ENCODE peak calls at places on chromosomes 5 and 9, in five cellular contexts. Z, Q, D, F and I are unnamed samples.

GRCh38 chr5:128202320-128202719 is 118.8 kb downstream of the SLC12A2 start:
- DNase-seq in Z (no peak), Q (no peak), D (no peak), F (no peak), I (no peak)

GRCh38 chr5:120794121-120794520 is 330.0 kb downstream of the PRR16 start:
- DNase-seq in Z (no peak), Q (no peak), D (no peak), F (peak; percentile 19), I (no peak)

GRCh38 chr5:160423025-160423554 is 1.4 kb downstream of the PTTG1 start:
- DNase-seq in Z (peak; percentile 46), Q (no peak), D (peak; percentile 65), F (no peak), I (peak; percentile 83)

GRCh38 chr5:2493356-2493755 is 258.1 kb downstream of the IRX2 start:
- DNase-seq in Z (no peak), Q (no peak), D (no peak), F (no peak), I (no peak)

GRCh38 chr5:130762031-130762430 is 403.0 kb downstream of the HINT1 start:
- DNase-seq in Z (no peak), Q (no peak), D (no peak), F (peak; percentile 0), I (peak; percentile 3)

GRCh38 chr5:119322948-119323629 is 32.7 kb upstream of the TNFAIP8 start:
- DNase-seq in Z (no peak), Q (no peak), D (peak; percentile 33), F (no peak), I (peak; percentile 19)

GRCh38 chr9:93058357-93059096 is at the start of gene SUSD3:
- DNase-seq in Z (peak; percentile 73), Q (peak; percentile 77), D (peak; percentile 90), F (peak; percentile 35), I (no peak)

GRCh38 chr5:127313847-127314473 is 23.4 kb downstream of the MEGF10 start:
- DNase-seq in Z (peak; percentile 71), Q (no peak), D (peak; percentile 60), F (peak; percentile 17), I (peak; percentile 39)

GRCh38 chr5:133968057-133968993 is at the start of gene C5orf15:
- DNase-seq in Z (peak; percentile 95), Q (peak; percentile 91), D (peak; percentile 99), F (peak; percentile 99), I (peak; percentile 97)

GRCh38 chr5:133967124-133967523 is 1.3 kb downstream of the C5orf15 start:
- DNase-seq in Z (no peak), Q (no peak), D (no peak), F (peak; percentile 40), I (no peak)

GRCh38 chr5:133969654-133970324 is 1.4 kb upstream of the C5orf15 start:
- DNase-seq in Z (no peak), Q (no peak), D (no peak), F (peak; percentile 18), I (no peak)

GRCh38 chr5:133966090-133966489 is 2.3 kb downstream of the C5orf15 start:
- DNase-seq in Z (no peak), Q (no peak), D (no peak), F (no peak), I (no peak)

GRCh38 chr5:133967715-133968056 is 739 bp downstream of the C5orf15 start:
- DNase-seq in Z (no peak), Q (no peak), D (peak; percentile 24), F (peak; percentile 51), I (peak; percentile 57)
- H3K9ac ChIP-seq in Z (peak overlapping the region; percentile 90), Q (peak overlapping the region; percentile 60), D (peak overlapping the region; percentile 77), F (peak overlapping the region; percentile 87), I (peak overlapping the region; percentile 87)

GRCh38 chr5:150242495-150242894 is 47.1 kb downstream of the CAMK2A start:
- DNase-seq in Z (no peak), Q (no peak), D (peak; percentile 37), F (no peak), I (no peak)
- H3K4me1 ChIP-seq in Z (no peaks in the 10 kb centered on the region), Q (peaks cover 21% of the 10 kb centered on the region), D (no peaks in the 10 kb centered on the region), F (peaks cover 14% of the 10 kb centered on the region), I (no peaks in the 10 kb centered on the region)

DNA sequence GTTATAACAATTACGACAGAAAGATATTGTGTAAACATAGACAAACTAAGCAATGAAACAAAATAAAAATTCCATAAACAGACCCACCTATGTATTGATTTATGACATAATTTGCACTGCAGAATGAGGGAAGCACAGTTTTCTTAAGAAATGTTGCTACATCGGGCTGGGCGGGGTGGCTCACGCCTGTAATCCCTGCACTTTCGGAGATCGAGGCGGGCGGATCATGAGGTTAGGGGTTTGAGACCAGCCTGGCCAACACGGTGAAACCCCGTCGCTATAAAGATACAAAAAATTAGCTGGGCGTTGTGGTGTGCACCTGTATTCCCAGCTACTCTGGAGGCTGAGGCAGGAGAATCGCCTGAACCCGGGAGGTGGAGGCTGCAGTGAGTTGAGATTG is 1344.4 kb upstream of the WWC1 start:
- DNase-seq in Z (no peak), Q (no peak), D (no peak), F (no peak), I (no peak)
- H3K9ac ChIP-seq in Z (no peak overlapping the region), Q (no peak overlapping the region), D (no peak overlapping the region), F (no peak overlapping the region), I (no peak overlapping the region)

DNA sequence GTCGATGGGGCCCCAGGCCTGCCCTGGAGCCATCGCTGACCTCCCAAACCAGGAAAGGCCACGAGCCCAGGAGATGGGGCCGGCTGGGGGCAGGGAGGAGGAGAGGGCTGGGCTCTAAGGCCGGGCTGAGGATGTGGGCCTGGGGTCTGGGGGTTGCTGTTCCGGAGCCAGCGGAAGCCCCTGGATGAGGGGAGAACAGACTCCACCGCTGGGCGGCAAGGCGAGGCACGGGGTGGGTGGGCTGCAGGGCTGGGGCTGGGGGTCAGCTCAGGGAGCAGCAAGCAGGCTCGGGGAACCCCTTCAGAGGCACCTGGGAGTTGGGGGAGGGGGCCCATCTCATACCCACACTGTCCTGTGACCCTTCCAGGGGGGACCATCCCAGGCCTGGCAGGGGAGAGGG is 11.7 kb downstream of the LCN12 start:
- DNase-seq in Z (no peak), Q (no peak), D (no peak), F (no peak), I (no peak)
- H3K4me1 ChIP-seq in Z (peaks cover 8% of the 10 kb centered on the region), Q (peaks cover 15% of the 10 kb centered on the region), D (peaks cover 2% of the 10 kb centered on the region), F (no peaks in the 10 kb centered on the region), I (peaks cover 5% of the 10 kb centered on the region)